ENCODE peak calls at places on chromosomes 2 and 18, in four cellular contexts. L, F, X and B are unnamed samples.

GRCh38 chr2:39241588-39241987 is 2.2 kb downstream of the CDKL4 start:
- DNase-seq in L (no peak), F (no peak), X (no peak), B (no peak)

GRCh38 chr2:217890445-217890844 is 112.3 kb downstream of the TNS1 start:
- DNase-seq in L (peak), F (peak), X (no peak), B (peak)

GRCh38 chr2:72220170-72220569 is 72.5 kb upstream of the CYP26B1 start:
- DNase-seq in L (no peak), F (peak), X (no peak), B (peak)

GRCh38 chr2:88055049-88055435 is 541 bp downstream of the KRCC1 start:
- DNase-seq in L (peak), F (peak), X (no peak), B (no peak)

GRCh38 chr18:26617151-26617554 is 68.8 kb upstream of the KCTD1 start:
- DNase-seq in L (peak), F (no peak), X (no peak), B (peak)

GRCh38 chr2:47617028-47617427 is 165.9 kb upstream of the MSH6 start:
- DNase-seq in L (no peak), F (no peak), X (no peak), B (peak)

GRCh38 chr2:29108225-29108624 is 7.0 kb upstream of the CLIP4 start:
- DNase-seq in L (peak), F (no peak), X (no peak), B (peak)

GRCh38 chr18:76524900-76525698 is 30.1 kb upstream of the ZNF516 start:
- DNase-seq in L (peak), F (no peak), X (no peak), B (peak)

GRCh38 chr2:218879881-218880748 is 537 bp upstream of the WNT10A start:
- DNase-seq in L (no peak), F (peak), X (peak), B (no peak)

GRCh38 chr2:110146183-110146944 is 30.7 kb upstream of the MALL start:
- DNase-seq in L (no peak), F (no peak), X (no peak), B (peak)

GRCh38 chr2:30331038-30331437 is 99.7 kb downstream of the LBH start:
- DNase-seq in L (no peak), F (no peak), X (no peak), B (no peak)

GRCh38 chr2:30331869-30332268 is 100.5 kb downstream of the LBH start:
- DNase-seq in L (no peak), F (no peak), X (no peak), B (no peak)

GRCh38 chr2:30334738-30335426 is 103.5 kb downstream of the LBH start:
- DNase-seq in L (no peak), F (no peak), X (peak), B (no peak)

GRCh38 chr2:30335981-30336538 is 104.7 kb downstream of the LBH start:
- DNase-seq in L (no peak), F (no peak), X (no peak), B (no peak)

DNA sequence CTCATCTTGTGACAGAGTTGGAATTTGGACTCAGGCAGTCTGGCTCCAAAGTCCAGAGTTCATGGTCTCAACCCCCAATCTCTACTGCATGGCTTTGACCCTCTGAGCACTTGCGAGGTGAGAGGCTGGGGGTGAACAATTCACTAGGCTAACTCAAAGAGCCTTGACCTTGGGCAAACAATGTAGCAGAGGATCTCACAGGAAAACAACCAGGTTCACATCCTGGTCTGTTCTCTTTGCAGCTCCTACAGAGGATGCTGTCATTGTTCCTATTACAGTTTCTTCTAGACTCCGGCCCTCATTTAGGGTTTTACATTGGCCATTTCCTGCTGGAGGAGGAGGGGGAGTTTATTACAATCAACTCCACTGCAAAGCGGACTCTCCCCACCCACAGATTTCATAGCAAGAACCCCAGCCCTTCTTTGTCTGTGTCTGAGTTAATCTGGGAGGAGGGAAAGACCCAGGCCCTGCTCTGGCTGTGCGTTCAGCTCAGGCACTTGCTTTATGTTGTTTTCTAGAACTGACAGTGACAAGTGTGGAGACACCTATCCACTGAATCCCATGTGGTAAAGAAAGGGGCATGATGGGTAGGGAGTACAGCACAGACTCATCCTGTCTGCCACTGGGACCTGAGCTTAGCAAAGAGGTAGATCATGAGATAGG is 101.6 kb downstream of the LBH start:
- DNase-seq in L (no peak), F (no peak), X (no peak), B (no peak)
- TF ChIP-seq POLR2AphosphoS2 in L (no peak), F (no peak), X (no peak), B (no peak)

DNA sequence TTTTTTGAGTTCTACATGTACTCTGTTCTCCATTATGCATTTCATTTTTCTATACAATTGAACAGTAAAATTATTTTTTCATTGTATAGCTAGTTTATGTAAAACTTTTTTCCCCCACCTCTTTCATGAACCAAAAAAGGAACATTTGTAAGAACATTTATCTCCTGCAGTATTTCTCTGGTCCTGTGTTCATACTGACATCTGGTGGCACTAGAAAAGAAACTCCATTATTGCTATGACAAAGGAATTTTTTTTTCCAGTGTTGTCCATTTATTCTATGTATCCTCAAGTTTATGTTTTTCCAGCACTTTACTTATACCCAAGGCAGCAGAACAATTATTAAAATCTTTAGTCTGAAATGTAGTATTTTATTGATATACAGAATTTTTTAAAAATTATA is 27.4 kb upstream of the CHAC2 start:
- DNase-seq in L (no peak), F (no peak), X (no peak), B (peak)
- TF ChIP-seq POLR2AphosphoS2 in L (no peak), F (no peak), X (no peak), B (no peak)

DNA sequence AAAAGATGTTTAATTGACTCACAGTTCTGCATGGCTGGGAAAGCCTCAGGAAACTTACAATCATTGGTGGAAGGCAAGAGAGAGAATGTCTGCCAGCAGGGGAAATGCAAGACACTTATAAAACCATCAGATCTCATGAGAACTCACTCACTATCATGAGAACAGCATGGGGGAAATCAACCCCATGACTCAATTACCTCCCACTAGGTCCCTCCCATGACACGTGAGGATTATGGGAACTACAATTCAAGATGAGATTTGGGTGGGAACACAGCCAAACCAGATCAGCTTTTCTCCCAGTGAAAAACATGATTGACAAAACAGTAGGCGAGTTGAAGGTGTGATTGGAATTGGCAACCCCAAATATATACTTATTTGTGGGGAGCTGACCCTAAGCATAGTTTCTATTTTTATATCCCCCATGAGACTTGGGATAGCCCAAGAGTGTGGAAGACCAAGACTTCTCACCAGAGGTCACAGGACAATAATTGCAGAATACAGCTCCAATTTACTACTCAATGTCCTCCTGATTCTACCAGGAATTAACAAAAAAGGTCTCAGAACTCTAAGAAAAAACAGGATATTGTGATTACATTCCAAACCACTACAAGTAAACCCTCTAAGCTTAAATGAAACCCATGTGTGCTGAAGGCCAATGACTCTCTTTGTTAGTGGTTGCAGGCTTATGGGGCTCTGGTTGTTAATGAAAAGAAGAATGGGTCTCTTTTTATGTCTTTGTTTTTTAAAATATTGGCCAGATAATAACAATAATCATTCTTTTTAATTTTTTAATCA is 96.1 kb upstream of the PIK3C3 start:
- DNase-seq in L (no peak), F (no peak), X (no peak), B (no peak)
- TF ChIP-seq POLR2AphosphoS2 in L (no peak), F (no peak), X (no peak), B (no peak)

DNA sequence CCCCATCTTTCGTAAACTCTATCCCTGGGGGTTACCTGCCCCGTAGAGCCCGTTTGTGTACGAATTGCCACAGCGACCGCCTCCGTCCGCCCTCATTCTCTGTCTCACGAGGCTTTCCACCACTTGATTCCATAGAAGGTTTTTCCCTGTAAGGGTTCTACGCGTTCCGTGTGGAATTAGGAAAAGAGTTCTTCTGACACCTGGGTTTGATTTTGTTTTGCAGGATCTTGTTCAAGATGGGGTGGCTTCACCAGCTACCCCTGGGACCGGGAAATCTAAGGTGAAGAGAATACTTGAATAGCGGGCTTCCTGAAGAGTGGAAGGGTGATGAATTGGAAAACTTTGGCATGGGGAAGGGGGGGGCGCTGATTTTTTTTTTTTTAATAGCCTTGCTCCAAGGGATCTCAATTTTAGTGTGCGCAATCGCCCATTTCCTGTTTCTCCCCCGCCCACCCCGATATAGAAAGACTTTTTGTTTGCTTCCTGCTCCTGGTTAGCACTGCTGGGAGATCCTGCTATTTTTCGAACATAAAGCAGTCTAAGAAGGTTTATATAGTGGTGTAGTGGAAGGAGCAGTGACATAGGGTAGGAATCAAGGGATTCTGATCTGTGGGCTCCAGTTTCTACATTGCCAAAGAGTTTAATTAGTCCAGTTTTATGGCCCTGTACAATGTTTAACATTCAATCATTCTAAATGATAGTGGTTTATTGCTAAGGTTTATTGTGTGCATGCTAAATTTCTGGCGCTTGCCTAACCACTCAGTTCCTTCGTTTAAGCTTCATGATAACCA is 599 bp downstream of the GCC2 start:
- DNase-seq in L (peak), F (peak), X (no peak), B (peak)
- TF ChIP-seq POLR2AphosphoS2 in L (no peak), F (no peak), X (no peak), B (no peak)

GRCh38 chr2:20091305-20091991 is 40.0 kb upstream of the LAPTM4A start:
- DNase-seq in L (peak), F (no peak), X (no peak), B (no peak)
- TF ChIP-seq POLR2AphosphoS2 in L (no peak), F (no peak), X (no peak), B (no peak)

GRCh38 chr2:61141151-61141550 is 20.8 kb upstream of the C2orf74 start:
- DNase-seq in L (no peak), F (no peak), X (no peak), B (no peak)
- TF ChIP-seq POLR2AphosphoS2 in L (no peak), F (no peak), X (no peak), B (no peak)

GRCh38 chr18:49178736-49179135 is 228.0 kb upstream of the SMAD7 start:
- DNase-seq in L (peak), F (peak), X (no peak), B (peak)

GRCh38 chr18:49185636-49186035 is 234.9 kb upstream of the SMAD7 start:
- DNase-seq in L (no peak), F (no peak), X (no peak), B (no peak)

GRCh38 chr18:49179222-49179621 is 228.5 kb upstream of the SMAD7 start:
- DNase-seq in L (no peak), F (no peak), X (no peak), B (no peak)

GRCh38 chr18:49186242-49186641 is 235.5 kb upstream of the SMAD7 start:
- DNase-seq in L (no peak), F (no peak), X (no peak), B (no peak)

DNA sequence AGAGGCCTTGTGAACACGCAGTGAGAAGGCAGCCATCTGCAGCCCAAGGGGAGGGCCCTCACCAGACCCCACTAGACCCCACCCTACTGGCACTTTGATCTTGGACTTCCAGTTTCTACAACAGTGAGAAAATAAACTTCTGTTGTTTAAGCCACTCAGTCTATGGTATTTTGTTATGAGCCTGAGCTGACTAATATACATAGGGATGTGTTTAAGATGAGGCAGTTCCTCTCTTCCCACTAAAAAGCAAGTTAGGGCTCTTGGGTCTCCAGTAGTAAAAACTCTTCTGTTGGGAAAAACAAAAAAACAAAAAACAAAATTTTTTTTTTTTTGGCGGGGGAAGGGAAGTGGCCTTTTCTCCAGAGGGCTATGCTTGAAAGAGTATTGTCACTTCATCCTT is 233.2 kb upstream of the SMAD7 start:
- DNase-seq in L (no peak), F (no peak), X (no peak), B (no peak)
- TF ChIP-seq POLR2AphosphoS2 in L (no peak), F (no peak), X (no peak), B (no peak)

GRCh38 chr2:70442301-70443077 is 111.1 kb downstream of the TGFA start:
- DNase-seq in L (no peak), F (no peak), X (no peak), B (no peak)
- TF ChIP-seq POLR2AphosphoS2 in L (no peak), F (no peak), X (no peak), B (no peak)

DNA sequence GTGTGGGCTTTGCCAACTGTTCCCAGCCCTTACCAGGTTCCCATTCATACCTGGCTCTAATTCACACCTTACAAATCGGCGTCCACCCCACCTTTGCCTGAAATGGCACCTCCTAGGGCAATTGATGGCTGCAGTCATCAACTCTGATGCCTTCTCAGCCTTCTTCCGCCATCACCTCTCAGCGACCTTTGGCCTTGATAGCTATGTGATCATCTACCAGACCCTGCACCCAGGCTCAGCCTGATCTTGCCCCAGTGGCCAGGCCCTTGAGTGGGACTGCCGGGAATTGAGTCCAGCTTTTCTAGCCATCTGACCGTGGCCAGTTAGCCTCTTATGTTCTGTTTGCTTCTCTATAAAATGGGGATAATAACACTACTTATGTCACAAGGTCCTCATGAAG is 32.5 kb downstream of the PSD4 start:
- DNase-seq in L (no peak), F (no peak), X (no peak), B (no peak)
- TF ChIP-seq POLR2AphosphoS2 in L (no peak), F (no peak), X (no peak), B (no peak)

DNA sequence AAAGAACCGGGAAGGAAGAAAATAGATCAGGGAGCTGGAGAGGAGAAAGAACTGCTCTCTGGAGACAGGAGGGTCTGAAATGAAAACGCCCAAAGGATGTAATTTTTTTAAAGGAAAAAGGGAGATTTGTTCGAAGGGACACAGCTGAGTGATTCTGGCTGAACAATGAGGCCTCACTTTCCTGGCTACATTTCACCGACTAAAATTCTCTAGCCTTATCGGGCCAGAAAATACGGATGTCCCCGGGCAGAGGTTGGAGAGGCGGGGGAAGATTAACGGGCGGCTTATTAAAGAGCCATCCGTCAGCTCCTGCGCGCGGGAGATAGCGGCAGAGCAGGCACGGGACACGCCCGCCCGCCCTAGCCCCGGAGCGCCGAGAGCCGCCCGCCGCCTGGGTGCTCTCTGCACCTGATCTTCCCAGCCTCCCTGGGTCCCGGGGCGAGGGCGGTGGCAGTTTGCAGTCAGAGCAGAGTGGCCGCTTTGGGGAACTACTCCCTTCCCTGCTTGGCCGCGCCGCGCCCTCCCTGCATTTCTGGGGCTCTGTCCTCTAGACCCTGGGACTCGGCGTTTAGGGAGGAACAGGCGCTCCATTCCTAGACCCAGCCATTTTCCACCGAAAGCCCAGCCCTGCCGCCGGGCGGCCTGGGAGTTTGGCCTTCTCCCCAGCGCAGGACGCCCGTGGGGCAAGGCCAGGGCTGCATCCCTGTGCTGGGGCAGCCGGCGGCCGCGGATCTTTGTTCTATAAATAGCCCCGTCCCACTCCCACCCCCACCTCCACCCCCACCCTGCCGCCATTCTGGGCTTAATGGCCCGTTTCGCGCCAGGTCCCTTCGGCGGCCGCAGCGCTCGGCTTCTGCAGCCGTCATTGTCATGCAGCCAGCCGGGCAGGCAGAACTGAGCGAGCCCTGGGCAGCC is 6.5 kb downstream of the GAD1 start:
- DNase-seq in L (no peak), F (peak), X (no peak), B (no peak)
- TF ChIP-seq POLR2AphosphoS2 in L (no peak), F (no peak), X (no peak), B (no peak)